ENCODE peak calls at places on chromosomes 1 and 21, in nine cellular contexts. One of them, this sample, is unnamed. For H3K27me3, the result is how much of the 10 kb centered on the place peaks cover.

GRCh38 chr21:46297311-46298082 is 11.4 kb downstream of the YBEY start:
- DNase-seq in CD8-positive, alpha-beta T cell: no peak
- DNase-seq in aorta: no peak
- DNase-seq in sigmoid colon: no peak
- DNase-seq in thyroid gland: peak
- DNase-seq in lower lobe of right lung: peak
- DNase-seq in thoracic aorta: no peak
- DNase-seq in CD4-positive, alpha-beta memory T cell: peak
- DNase-seq in A673: peak
- DNase-seq in this sample: peak

GRCh38 chr1:228938248-228938891 is 203.1 kb downstream of the RHOU start:
- DNase-seq in CD8-positive, alpha-beta T cell: peak
- DNase-seq in thoracic aorta: peak
- DNase-seq in lower lobe of right lung: no peak
- DNase-seq in sigmoid colon: no peak
- DNase-seq in CD4-positive, alpha-beta memory T cell: peak
- DNase-seq in thyroid gland: peak
- DNase-seq in A673: no peak
- DNase-seq in aorta: peak
- DNase-seq in this sample: no peak

GRCh38 chr1:161172776-161173376 is 4.4 kb downstream of the B4GALT3 start:
- DNase-seq in CD8-positive, alpha-beta T cell: no peak
- DNase-seq in sigmoid colon: no peak
- DNase-seq in thyroid gland: no peak
- DNase-seq in A673: no peak
- DNase-seq in CD4-positive, alpha-beta memory T cell: no peak
- DNase-seq in thoracic aorta: no peak
- DNase-seq in lower lobe of right lung: no peak
- DNase-seq in aorta: peak
- DNase-seq in this sample: no peak

GRCh38 chr1:212595787-212596714 is 12.5 kb upstream of the ATF3 start:
- DNase-seq in lower lobe of right lung: no peak
- DNase-seq in CD8-positive, alpha-beta T cell: peak
- DNase-seq in sigmoid colon: no peak
- DNase-seq in aorta: no peak
- DNase-seq in A673: peak
- DNase-seq in CD4-positive, alpha-beta memory T cell: peak
- DNase-seq in thyroid gland: peak
- DNase-seq in thoracic aorta: no peak
- DNase-seq in this sample: no peak

GRCh38 chr1:50106095-50106761 is 2.5 kb upstream of the ELAVL4 start:
- DNase-seq in aorta: no peak
- DNase-seq in CD8-positive, alpha-beta T cell: no peak
- DNase-seq in thoracic aorta: no peak
- DNase-seq in lower lobe of right lung: no peak
- DNase-seq in CD4-positive, alpha-beta memory T cell: no peak
- DNase-seq in sigmoid colon: no peak
- DNase-seq in A673: no peak
- DNase-seq in thyroid gland: no peak
- DNase-seq in this sample: no peak

GRCh38 chr1:109059026-109059425 is 16.8 kb downstream of the TAF13 start:
- DNase-seq in sigmoid colon: no peak
- DNase-seq in thoracic aorta: no peak
- DNase-seq in CD4-positive, alpha-beta memory T cell: no peak
- DNase-seq in lower lobe of right lung: no peak
- DNase-seq in CD8-positive, alpha-beta T cell: no peak
- DNase-seq in aorta: no peak
- DNase-seq in thyroid gland: no peak
- DNase-seq in A673: no peak
- DNase-seq in this sample: no peak

GRCh38 chr1:54105736-54106269 is 47.0 kb downstream of the CDCP2 start:
- DNase-seq in thoracic aorta: no peak
- DNase-seq in lower lobe of right lung: no peak
- DNase-seq in A673: no peak
- DNase-seq in aorta: no peak
- DNase-seq in thyroid gland: no peak
- DNase-seq in sigmoid colon: no peak
- DNase-seq in CD8-positive, alpha-beta T cell: no peak
- DNase-seq in CD4-positive, alpha-beta memory T cell: no peak
- DNase-seq in this sample: no peak

GRCh38 chr1:219317762-219318353 is 144.2 kb downstream of the LYPLAL1 start:
- DNase-seq in lower lobe of right lung: no peak
- DNase-seq in CD4-positive, alpha-beta memory T cell: no peak
- DNase-seq in thyroid gland: no peak
- DNase-seq in aorta: no peak
- DNase-seq in thoracic aorta: no peak
- DNase-seq in A673: peak
- DNase-seq in sigmoid colon: no peak
- DNase-seq in CD8-positive, alpha-beta T cell: no peak
- DNase-seq in this sample: no peak

GRCh38 chr1:51558375-51558924 is 39.4 kb upstream of the EPS15 start:
- DNase-seq in lower lobe of right lung: no peak
- DNase-seq in aorta: no peak
- DNase-seq in A673: no peak
- DNase-seq in CD4-positive, alpha-beta memory T cell: no peak
- DNase-seq in sigmoid colon: no peak
- DNase-seq in thoracic aorta: no peak
- DNase-seq in thyroid gland: no peak
- DNase-seq in CD8-positive, alpha-beta T cell: no peak
- DNase-seq in this sample: no peak

GRCh38 chr1:121525355-121525754 is 340.6 kb downstream of the SRGAP2C start:
- DNase-seq in thyroid gland: no peak
- DNase-seq in sigmoid colon: no peak
- DNase-seq in CD8-positive, alpha-beta T cell: no peak
- DNase-seq in lower lobe of right lung: no peak
- DNase-seq in aorta: no peak
- DNase-seq in A673: no peak
- DNase-seq in thoracic aorta: no peak
- DNase-seq in CD4-positive, alpha-beta memory T cell: no peak
- DNase-seq in this sample: no peak

GRCh38 chr1:180175291-180175690 is 20.6 kb downstream of the QSOX1 start:
- DNase-seq in sigmoid colon: peak
- DNase-seq in thyroid gland: no peak
- DNase-seq in thoracic aorta: no peak
- DNase-seq in A673: no peak
- DNase-seq in aorta: no peak
- DNase-seq in lower lobe of right lung: no peak
- DNase-seq in CD4-positive, alpha-beta memory T cell: no peak
- DNase-seq in CD8-positive, alpha-beta T cell: no peak
- DNase-seq in this sample: no peak

GRCh38 chr1:153805042-153805745 is 30.0 kb downstream of the SLC27A3 start:
- DNase-seq in CD8-positive, alpha-beta T cell: peak
- DNase-seq in sigmoid colon: no peak
- DNase-seq in thyroid gland: peak
- DNase-seq in CD4-positive, alpha-beta memory T cell: peak
- DNase-seq in aorta: no peak
- DNase-seq in thoracic aorta: peak
- DNase-seq in A673: peak
- DNase-seq in lower lobe of right lung: peak
- DNase-seq in this sample: peak

GRCh38 chr1:94418664-94419655 is 771 bp downstream of the ABCD3 start:
- DNase-seq in CD8-positive, alpha-beta T cell: peak
- DNase-seq in lower lobe of right lung: peak
- DNase-seq in thyroid gland: peak
- DNase-seq in thoracic aorta: peak
- DNase-seq in A673: peak
- DNase-seq in CD4-positive, alpha-beta memory T cell: no peak
- DNase-seq in aorta: peak
- DNase-seq in sigmoid colon: peak
- DNase-seq in this sample: peak

DNA sequence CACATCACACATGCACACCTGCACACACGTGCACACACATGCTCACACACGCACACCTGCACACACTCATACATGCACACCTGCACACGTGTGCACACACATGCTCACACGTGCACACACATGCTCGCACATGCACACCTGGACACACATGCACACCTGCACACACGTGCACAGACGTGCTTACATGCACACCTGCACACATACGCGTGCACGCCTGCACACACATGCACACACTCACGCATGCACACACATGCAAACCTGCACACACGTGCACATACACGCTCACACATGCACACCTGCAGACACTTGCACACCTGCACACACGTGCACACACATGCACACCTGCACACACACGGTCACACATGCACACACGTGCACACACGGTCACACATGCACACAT is 32.6 kb downstream of the CFAP74 start:
- DNase-seq in lower lobe of right lung: no peak
- DNase-seq in thoracic aorta: no peak
- DNase-seq in CD8-positive, alpha-beta T cell: no peak
- DNase-seq in CD4-positive, alpha-beta memory T cell: no peak
- DNase-seq in thyroid gland: no peak
- DNase-seq in aorta: no peak
- DNase-seq in sigmoid colon: no peak
- DNase-seq in A673: no peak
- DNase-seq in this sample: no peak
- H3K27me3 ChIP-seq in lower lobe of right lung: under half
- H3K27me3 ChIP-seq in thoracic aorta: under half
- H3K27me3 ChIP-seq in CD8-positive, alpha-beta T cell: under half
- H3K27me3 ChIP-seq in CD4-positive, alpha-beta memory T cell: under half
- H3K27me3 ChIP-seq in thyroid gland: under half
- H3K27me3 ChIP-seq in aorta: under half
- H3K27me3 ChIP-seq in sigmoid colon: under half
- H3K27me3 ChIP-seq in A673: under half
- H3K27me3 ChIP-seq in this sample: under half

GRCh38 chr1:24323281-24323680 is 4.1 kb downstream of the GRHL3 start:
- DNase-seq in lower lobe of right lung: no peak
- DNase-seq in A673: no peak
- DNase-seq in thoracic aorta: no peak
- DNase-seq in sigmoid colon: no peak
- DNase-seq in CD8-positive, alpha-beta T cell: no peak
- DNase-seq in thyroid gland: no peak
- DNase-seq in aorta: no peak
- DNase-seq in CD4-positive, alpha-beta memory T cell: no peak
- DNase-seq in this sample: no peak

GRCh38 chr1:24324903-24325302 is 5.7 kb downstream of the GRHL3 start:
- DNase-seq in thyroid gland: no peak
- DNase-seq in thoracic aorta: no peak
- DNase-seq in A673: no peak
- DNase-seq in CD8-positive, alpha-beta T cell: no peak
- DNase-seq in sigmoid colon: no peak
- DNase-seq in aorta: no peak
- DNase-seq in CD4-positive, alpha-beta memory T cell: no peak
- DNase-seq in lower lobe of right lung: no peak
- DNase-seq in this sample: no peak

GRCh38 chr1:24321150-24321549 is 2.0 kb downstream of the GRHL3 start:
- DNase-seq in thoracic aorta: no peak
- DNase-seq in lower lobe of right lung: no peak
- DNase-seq in A673: no peak
- DNase-seq in sigmoid colon: no peak
- DNase-seq in aorta: no peak
- DNase-seq in CD4-positive, alpha-beta memory T cell: no peak
- DNase-seq in thyroid gland: no peak
- DNase-seq in CD8-positive, alpha-beta T cell: no peak
- DNase-seq in this sample: no peak

GRCh38 chr1:24321712-24322635 is 2.8 kb downstream of the GRHL3 start:
- DNase-seq in CD4-positive, alpha-beta memory T cell: peak
- DNase-seq in thyroid gland: peak
- DNase-seq in CD8-positive, alpha-beta T cell: peak
- DNase-seq in sigmoid colon: peak
- DNase-seq in A673: peak
- DNase-seq in thoracic aorta: no peak
- DNase-seq in aorta: peak
- DNase-seq in lower lobe of right lung: peak
- DNase-seq in this sample: peak

GRCh38 chr1:24322636-24323177 is 3.5 kb downstream of the GRHL3 start:
- DNase-seq in lower lobe of right lung: no peak
- DNase-seq in CD8-positive, alpha-beta T cell: no peak
- DNase-seq in thoracic aorta: no peak
- DNase-seq in thyroid gland: no peak
- DNase-seq in A673: no peak
- DNase-seq in aorta: no peak
- DNase-seq in sigmoid colon: no peak
- DNase-seq in CD4-positive, alpha-beta memory T cell: no peak
- DNase-seq in this sample: peak
- H3K27me3 ChIP-seq in lower lobe of right lung: under half
- H3K27me3 ChIP-seq in CD8-positive, alpha-beta T cell: under half
- H3K27me3 ChIP-seq in thoracic aorta: under half
- H3K27me3 ChIP-seq in thyroid gland: under half
- H3K27me3 ChIP-seq in A673: under half
- H3K27me3 ChIP-seq in aorta: under half
- H3K27me3 ChIP-seq in sigmoid colon: under half
- H3K27me3 ChIP-seq in CD4-positive, alpha-beta memory T cell: under half
- H3K27me3 ChIP-seq in this sample: under half

DNA sequence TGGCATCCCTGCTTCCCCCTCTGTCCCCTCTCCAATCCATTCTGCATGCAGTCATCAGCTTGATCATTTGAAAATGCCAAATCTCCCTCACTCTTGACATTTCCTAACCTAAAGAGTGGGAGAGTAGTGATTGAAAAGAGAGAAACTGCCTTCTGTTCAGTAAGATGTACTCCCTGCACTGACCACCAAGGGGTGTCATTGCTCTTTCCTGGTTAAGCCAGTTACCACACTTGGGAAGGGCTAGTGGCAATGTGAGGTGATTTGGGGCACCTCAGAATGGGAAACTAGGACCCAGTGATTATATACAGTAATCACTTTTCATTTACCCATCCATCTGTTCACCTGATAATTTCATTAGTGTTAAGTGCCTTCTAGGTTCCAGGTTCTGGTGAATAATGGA is 6.9 kb upstream of the TMEM269 start:
- DNase-seq in sigmoid colon: no peak
- DNase-seq in CD8-positive, alpha-beta T cell: peak
- DNase-seq in thyroid gland: no peak
- DNase-seq in lower lobe of right lung: no peak
- DNase-seq in CD4-positive, alpha-beta memory T cell: no peak
- DNase-seq in A673: peak
- DNase-seq in thoracic aorta: no peak
- DNase-seq in aorta: no peak
- DNase-seq in this sample: peak
- H3K27me3 ChIP-seq in sigmoid colon: under half
- H3K27me3 ChIP-seq in CD8-positive, alpha-beta T cell: under half
- H3K27me3 ChIP-seq in thyroid gland: under half
- H3K27me3 ChIP-seq in lower lobe of right lung: under half
- H3K27me3 ChIP-seq in CD4-positive, alpha-beta memory T cell: under half
- H3K27me3 ChIP-seq in A673: under half
- H3K27me3 ChIP-seq in thoracic aorta: under half
- H3K27me3 ChIP-seq in aorta: under half
- H3K27me3 ChIP-seq in this sample: under half

DNA sequence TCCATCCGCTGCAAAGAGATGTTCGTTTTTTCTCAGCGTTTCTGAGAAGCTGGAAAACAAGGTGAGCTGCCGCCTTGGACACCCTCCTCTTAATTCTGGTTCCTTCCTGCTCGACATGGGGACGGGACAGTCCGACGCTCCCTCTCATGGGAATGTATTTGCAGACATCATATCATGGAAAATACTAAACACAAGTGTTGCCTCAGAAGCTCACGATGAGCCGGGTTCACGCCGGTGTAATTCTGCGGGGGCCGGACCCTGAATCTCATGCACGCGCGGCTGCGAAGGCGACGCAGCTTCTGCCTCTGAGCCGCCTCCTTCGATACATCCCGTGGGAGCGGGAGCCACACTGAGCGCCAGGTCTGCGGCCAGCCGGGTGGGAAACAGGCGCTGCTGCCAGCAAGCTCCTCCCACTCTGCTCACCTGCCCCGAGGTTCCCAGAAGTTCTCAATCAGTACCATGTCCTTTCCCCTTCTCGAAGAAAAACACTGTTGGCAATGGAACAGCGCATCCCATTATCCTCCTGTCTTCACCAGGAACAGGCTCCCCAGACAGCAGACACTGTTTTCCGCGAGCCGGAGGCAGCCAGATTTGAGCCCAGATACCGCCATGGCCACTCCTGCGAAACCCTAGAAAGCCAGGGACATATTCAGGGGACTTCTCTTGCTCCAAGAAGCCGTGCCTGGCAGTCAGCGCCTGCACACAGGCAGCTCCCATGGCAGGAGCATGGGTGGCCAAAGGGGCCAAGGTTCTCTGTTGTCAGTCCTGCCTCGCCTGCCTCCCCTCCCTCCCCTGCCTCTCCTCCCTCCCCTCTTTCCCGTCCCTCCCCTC is 98.0 kb downstream of the WDR4 start:
- DNase-seq in sigmoid colon: no peak
- DNase-seq in A673: peak
- DNase-seq in CD8-positive, alpha-beta T cell: no peak
- DNase-seq in aorta: no peak
- DNase-seq in lower lobe of right lung: no peak
- DNase-seq in thoracic aorta: no peak
- DNase-seq in CD4-positive, alpha-beta memory T cell: no peak
- DNase-seq in thyroid gland: peak
- DNase-seq in this sample: no peak
- H3K27me3 ChIP-seq in sigmoid colon: under half
- H3K27me3 ChIP-seq in A673: under half
- H3K27me3 ChIP-seq in CD8-positive, alpha-beta T cell: under half
- H3K27me3 ChIP-seq in aorta: under half
- H3K27me3 ChIP-seq in lower lobe of right lung: under half
- H3K27me3 ChIP-seq in thoracic aorta: under half
- H3K27me3 ChIP-seq in CD4-positive, alpha-beta memory T cell: under half
- H3K27me3 ChIP-seq in thyroid gland: under half
- H3K27me3 ChIP-seq in this sample: under half